ENCODE peak calls at places on chromosomes 4 and X, in seven cellular contexts. One of them, this sample, is unnamed.

GRCh38 chrX:73977542-73978169 is 326.3 kb upstream of the ZCCHC13 start:
- DNase-seq in NB4: peak
- DNase-seq in T-cell: no peak
- DNase-seq in NCI-H510A: no peak
- DNase-seq in GM03348: no peak
- DNase-seq in Panc1: no peak
- DNase-seq in pancreas: no peak
- DNase-seq in this sample: no peak

GRCh38 chr4:161555689-161556660 is 607.8 kb downstream of the FSTL5 start:
- DNase-seq in NB4: no peak
- DNase-seq in T-cell: no peak
- DNase-seq in NCI-H510A: no peak
- DNase-seq in GM03348: no peak
- DNase-seq in Panc1: peak
- DNase-seq in pancreas: no peak
- DNase-seq in this sample: no peak

GRCh38 chr4:155967098-155967497 is 13.4 kb upstream of the CTSO start:
- DNase-seq in NB4: no peak
- DNase-seq in T-cell: no peak
- DNase-seq in NCI-H510A: no peak
- DNase-seq in GM03348: no peak
- DNase-seq in Panc1: no peak
- DNase-seq in pancreas: no peak
- DNase-seq in this sample: no peak

GRCh38 chr4:124322234-124322831 is 390.2 kb downstream of the ANKRD50 start:
- DNase-seq in NB4: peak
- DNase-seq in T-cell: no peak
- DNase-seq in NCI-H510A: no peak
- DNase-seq in GM03348: peak
- DNase-seq in Panc1: peak
- DNase-seq in pancreas: no peak
- DNase-seq in this sample: peak

GRCh38 chrX:53659039-53659438 is 27.5 kb downstream of the HUWE1 start:
- DNase-seq in NB4: no peak
- DNase-seq in T-cell: no peak
- DNase-seq in NCI-H510A: no peak
- DNase-seq in GM03348: no peak
- DNase-seq in Panc1: no peak
- DNase-seq in pancreas: no peak
- DNase-seq in this sample: no peak

GRCh38 chr4:7387925-7388324 is 46.8 kb downstream of the PSAPL1 start:
- DNase-seq in NB4: no peak
- DNase-seq in T-cell: no peak
- DNase-seq in NCI-H510A: no peak
- DNase-seq in GM03348: no peak
- DNase-seq in Panc1: no peak
- DNase-seq in pancreas: peak
- DNase-seq in this sample: no peak

GRCh38 chrX:46710425-46710824 is 48.5 kb downstream of the SLC9A7 start:
- DNase-seq in NB4: no peak
- DNase-seq in T-cell: no peak
- DNase-seq in NCI-H510A: no peak
- DNase-seq in GM03348: peak
- DNase-seq in Panc1: no peak
- DNase-seq in pancreas: no peak
- DNase-seq in this sample: no peak

GRCh38 chr4:74166135-74166534 is 8.2 kb downstream of the MTHFD2L start:
- DNase-seq in NB4: peak
- DNase-seq in T-cell: no peak
- DNase-seq in NCI-H510A: no peak
- DNase-seq in GM03348: no peak
- DNase-seq in Panc1: no peak
- DNase-seq in pancreas: no peak
- DNase-seq in this sample: no peak

GRCh38 chr4:154205471-154205870 is 286.1 kb downstream of the DCHS2 start:
- DNase-seq in NB4: no peak
- DNase-seq in T-cell: no peak
- DNase-seq in NCI-H510A: no peak
- DNase-seq in GM03348: no peak
- DNase-seq in Panc1: no peak
- DNase-seq in pancreas: no peak
- DNase-seq in this sample: no peak

GRCh38 chr4:95232358-95233156 is 316.2 kb downstream of the UNC5C start:
- DNase-seq in NB4: no peak
- DNase-seq in T-cell: no peak
- DNase-seq in NCI-H510A: no peak
- DNase-seq in GM03348: no peak
- DNase-seq in Panc1: no peak
- DNase-seq in pancreas: no peak
- DNase-seq in this sample: no peak

GRCh38 chr4:60944070-60944469 is 256.1 kb upstream of the ADGRL3 start:
- DNase-seq in NB4: no peak
- DNase-seq in T-cell: no peak
- DNase-seq in NCI-H510A: peak
- DNase-seq in GM03348: no peak
- DNase-seq in Panc1: no peak
- DNase-seq in pancreas: no peak
- DNase-seq in this sample: no peak